ENCODE peak calls at places on chromosomes 7 and 10, in eight cellular contexts. One of them, this sample, is unnamed.

GRCh38 chr7:104958278-104958903 is 55.6 kb upstream of the KMT2E start:
- DNase-seq in cardiac muscle cell: no peak
- DNase-seq in left ventricle myocardium inferior: no peak
- DNase-seq in Panc1: no peak
- DNase-seq in NB4: no peak
- DNase-seq in HCT116: no peak
- DNase-seq in stomach: peak
- DNase-seq in fibroblast of mammary gland: no peak
- DNase-seq in this sample: no peak

GRCh38 chr7:43698461-43699255 is 30.7 kb downstream of the COA1 start:
- DNase-seq in cardiac muscle cell: no peak
- DNase-seq in left ventricle myocardium inferior: no peak
- DNase-seq in Panc1: no peak
- DNase-seq in NB4: no peak
- DNase-seq in HCT116: no peak
- DNase-seq in stomach: no peak
- DNase-seq in fibroblast of mammary gland: peak
- DNase-seq in this sample: no peak

GRCh38 chr7:25772802-25773201 is 379.2 kb upstream of the NFE2L3 start:
- DNase-seq in cardiac muscle cell: no peak
- DNase-seq in left ventricle myocardium inferior: no peak
- DNase-seq in Panc1: no peak
- DNase-seq in NB4: no peak
- DNase-seq in HCT116: no peak
- DNase-seq in stomach: no peak
- DNase-seq in fibroblast of mammary gland: no peak
- DNase-seq in this sample: no peak

GRCh38 chr7:106346167-106346677 is 61.4 kb upstream of the NAMPT start:
- DNase-seq in cardiac muscle cell: no peak
- DNase-seq in left ventricle myocardium inferior: no peak
- DNase-seq in Panc1: no peak
- DNase-seq in NB4: no peak
- DNase-seq in HCT116: no peak
- DNase-seq in stomach: no peak
- DNase-seq in fibroblast of mammary gland: no peak
- DNase-seq in this sample: no peak

GRCh38 chr7:80324032-80324431 is 187.8 kb downstream of the GNAT3 start:
- DNase-seq in cardiac muscle cell: no peak
- DNase-seq in left ventricle myocardium inferior: no peak
- DNase-seq in Panc1: no peak
- DNase-seq in NB4: no peak
- DNase-seq in HCT116: no peak
- DNase-seq in stomach: no peak
- DNase-seq in fibroblast of mammary gland: peak
- DNase-seq in this sample: peak

GRCh38 chr10:68897336-68897741 is 3.8 kb upstream of the DDX50 start:
- DNase-seq in cardiac muscle cell: peak
- DNase-seq in left ventricle myocardium inferior: no peak
- DNase-seq in Panc1: peak
- DNase-seq in NB4: peak
- DNase-seq in HCT116: peak
- DNase-seq in stomach: peak
- DNase-seq in fibroblast of mammary gland: peak
- DNase-seq in this sample: peak

GRCh38 chr7:74355091-74355490 is 65.9 kb downstream of the CLIP2 start:
- DNase-seq in cardiac muscle cell: no peak
- DNase-seq in left ventricle myocardium inferior: no peak
- DNase-seq in Panc1: peak
- DNase-seq in NB4: peak
- DNase-seq in HCT116: peak
- DNase-seq in stomach: peak
- DNase-seq in fibroblast of mammary gland: peak
- DNase-seq in this sample: peak

GRCh38 chr7:155256761-155257481 is 40.8 kb upstream of the INSIG1 start:
- DNase-seq in cardiac muscle cell: no peak
- DNase-seq in left ventricle myocardium inferior: no peak
- DNase-seq in Panc1: no peak
- DNase-seq in NB4: no peak
- DNase-seq in HCT116: no peak
- DNase-seq in stomach: no peak
- DNase-seq in fibroblast of mammary gland: peak
- DNase-seq in this sample: no peak

GRCh38 chr7:55177589-55178261 is 158.9 kb downstream of the EGFR start:
- DNase-seq in cardiac muscle cell: no peak
- DNase-seq in left ventricle myocardium inferior: peak
- DNase-seq in Panc1: no peak
- DNase-seq in NB4: no peak
- DNase-seq in HCT116: no peak
- DNase-seq in stomach: peak
- DNase-seq in fibroblast of mammary gland: no peak
- DNase-seq in this sample: peak

GRCh38 chr10:107859065-107859464 is 694.6 kb upstream of the SORCS1 start:
- DNase-seq in cardiac muscle cell: no peak
- DNase-seq in left ventricle myocardium inferior: no peak
- DNase-seq in Panc1: no peak
- DNase-seq in NB4: no peak
- DNase-seq in HCT116: no peak
- DNase-seq in stomach: no peak
- DNase-seq in fibroblast of mammary gland: no peak
- DNase-seq in this sample: no peak

GRCh38 chr7:72152171-72153131 is 259.7 kb downstream of the CALN1 start:
- DNase-seq in cardiac muscle cell: peak
- DNase-seq in left ventricle myocardium inferior: no peak
- DNase-seq in Panc1: no peak
- DNase-seq in NB4: no peak
- DNase-seq in HCT116: no peak
- DNase-seq in stomach: peak
- DNase-seq in fibroblast of mammary gland: no peak
- DNase-seq in this sample: no peak

GRCh38 chr7:142714375-142714774 is 34.9 kb upstream of the PRSS1 start:
- DNase-seq in cardiac muscle cell: no peak
- DNase-seq in left ventricle myocardium inferior: no peak
- DNase-seq in Panc1: no peak
- DNase-seq in NB4: peak
- DNase-seq in HCT116: no peak
- DNase-seq in stomach: no peak
- DNase-seq in fibroblast of mammary gland: no peak
- DNase-seq in this sample: no peak

GRCh38 chr10:132526676-132527075 is 10.9 kb upstream of the INPP5A start:
- DNase-seq in cardiac muscle cell: no peak
- DNase-seq in left ventricle myocardium inferior: peak
- DNase-seq in Panc1: no peak
- DNase-seq in NB4: no peak
- DNase-seq in HCT116: no peak
- DNase-seq in stomach: no peak
- DNase-seq in fibroblast of mammary gland: peak
- DNase-seq in this sample: no peak

GRCh38 chr7:106065560-106066500 is 46.3 kb downstream of the SYPL1 start:
- DNase-seq in cardiac muscle cell: no peak
- DNase-seq in left ventricle myocardium inferior: no peak
- DNase-seq in Panc1: no peak
- DNase-seq in NB4: no peak
- DNase-seq in HCT116: no peak
- DNase-seq in stomach: peak
- DNase-seq in fibroblast of mammary gland: peak
- DNase-seq in this sample: no peak

GRCh38 chr10:120688928-120689327 is 162.2 kb upstream of the WDR11 start:
- DNase-seq in cardiac muscle cell: peak
- DNase-seq in left ventricle myocardium inferior: no peak
- DNase-seq in Panc1: no peak
- DNase-seq in NB4: peak
- DNase-seq in HCT116: no peak
- DNase-seq in stomach: no peak
- DNase-seq in fibroblast of mammary gland: no peak
- DNase-seq in this sample: no peak

GRCh38 chr10:129964611-129965417 is 740 bp upstream of the EBF3 start:
- DNase-seq in cardiac muscle cell: peak
- DNase-seq in left ventricle myocardium inferior: no peak
- DNase-seq in Panc1: no peak
- DNase-seq in NB4: peak
- DNase-seq in HCT116: no peak
- DNase-seq in stomach: no peak
- DNase-seq in fibroblast of mammary gland: no peak
- DNase-seq in this sample: no peak

GRCh38 chr10:112907893-112908292 is 42.2 kb upstream of the TCF7L2 start:
- DNase-seq in cardiac muscle cell: no peak
- DNase-seq in left ventricle myocardium inferior: no peak
- DNase-seq in Panc1: no peak
- DNase-seq in NB4: no peak
- DNase-seq in HCT116: peak
- DNase-seq in stomach: no peak
- DNase-seq in fibroblast of mammary gland: peak
- DNase-seq in this sample: no peak

GRCh38 chr10:108663551-108663950 is 1259.8 kb downstream of the XPNPEP1 start:
- DNase-seq in cardiac muscle cell: no peak
- DNase-seq in left ventricle myocardium inferior: no peak
- DNase-seq in Panc1: no peak
- DNase-seq in NB4: no peak
- DNase-seq in HCT116: no peak
- DNase-seq in stomach: no peak
- DNase-seq in fibroblast of mammary gland: no peak
- DNase-seq in this sample: no peak

DNA sequence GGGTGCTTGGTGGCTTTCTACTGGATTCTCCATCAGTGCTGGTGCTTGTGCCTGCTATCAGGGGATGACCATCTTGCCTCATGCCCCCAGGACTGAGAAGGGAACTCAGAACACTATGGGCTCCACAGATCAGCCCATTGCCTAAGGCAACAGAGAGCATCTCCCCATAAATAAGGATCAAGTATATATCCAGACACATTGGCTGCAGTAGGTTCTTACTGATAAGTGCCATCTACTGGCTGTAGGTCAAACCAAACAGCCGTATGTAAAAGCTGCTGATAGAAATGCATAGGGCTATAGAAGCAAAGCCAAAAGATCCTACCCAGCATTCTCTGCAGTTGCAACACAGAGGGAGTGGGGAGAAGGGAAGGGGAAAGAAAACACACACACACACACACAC is 153.7 kb downstream of the CDK14 start:
- DNase-seq in cardiac muscle cell: peak
- DNase-seq in left ventricle myocardium inferior: no peak
- DNase-seq in Panc1: no peak
- DNase-seq in NB4: peak
- DNase-seq in HCT116: no peak
- DNase-seq in stomach: no peak
- DNase-seq in fibroblast of mammary gland: peak
- DNase-seq in this sample: no peak
- H3K4me3 ChIP-seq in cardiac muscle cell: no peak
- H3K4me3 ChIP-seq in left ventricle myocardium inferior: no peak
- H3K4me3 ChIP-seq in Panc1: no peak
- H3K4me3 ChIP-seq in NB4: no peak
- H3K4me3 ChIP-seq in HCT116: no peak
- H3K4me3 ChIP-seq in stomach: no peak
- H3K4me3 ChIP-seq in fibroblast of mammary gland: no peak
- H3K4me3 ChIP-seq in this sample: no peak

DNA sequence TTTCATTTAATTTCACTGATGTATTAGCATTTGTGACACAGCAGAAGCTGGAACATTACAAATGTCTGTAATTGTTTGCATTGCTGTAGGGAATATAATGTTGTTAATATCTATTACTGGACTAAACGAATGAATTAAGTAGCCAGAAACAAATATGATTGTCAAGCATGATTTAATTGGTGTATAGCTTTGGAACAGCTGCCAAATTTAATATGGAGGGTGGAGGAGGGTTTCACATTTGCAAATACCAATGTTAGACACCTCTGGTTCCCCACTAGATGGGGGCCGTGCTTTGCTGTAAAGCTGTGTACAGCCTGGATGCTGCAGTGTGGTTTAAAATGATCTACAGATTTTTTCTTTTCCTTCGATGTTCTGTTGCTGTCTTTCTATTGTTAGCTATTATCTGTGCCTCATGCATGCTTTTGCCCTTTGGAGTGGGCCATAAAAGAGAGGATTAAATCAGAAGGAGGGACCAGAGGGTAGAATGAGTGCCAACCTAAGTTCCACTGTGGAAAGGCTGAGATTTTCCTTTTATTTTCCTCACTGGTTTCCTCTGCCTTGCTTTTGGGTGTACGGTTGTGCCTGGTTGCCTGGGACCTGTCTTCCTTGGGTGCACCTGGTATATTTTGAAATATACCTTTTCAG is 23.1 kb downstream of the DNAJB9 start:
- DNase-seq in cardiac muscle cell: peak
- DNase-seq in left ventricle myocardium inferior: no peak
- DNase-seq in Panc1: no peak
- DNase-seq in NB4: no peak
- DNase-seq in HCT116: no peak
- DNase-seq in stomach: no peak
- DNase-seq in fibroblast of mammary gland: no peak
- DNase-seq in this sample: no peak
- TF ChIP-seq CTCF in cardiac muscle cell: peak
- TF ChIP-seq CTCF in left ventricle myocardium inferior: peak
- TF ChIP-seq CTCF in Panc1: peak
- TF ChIP-seq CTCF in NB4: no peak
- TF ChIP-seq CTCF in HCT116: peak
- TF ChIP-seq CTCF in stomach: no peak
- TF ChIP-seq CTCF in fibroblast of mammary gland: peak
- TF ChIP-seq CTCF in this sample: peak

GRCh38 chr10:123747426-123747825 is 81.3 kb downstream of the GPR26 start:
- DNase-seq in cardiac muscle cell: no peak
- DNase-seq in left ventricle myocardium inferior: no peak
- DNase-seq in Panc1: no peak
- DNase-seq in NB4: no peak
- DNase-seq in HCT116: no peak
- DNase-seq in stomach: no peak
- DNase-seq in fibroblast of mammary gland: no peak
- DNase-seq in this sample: no peak
- H3K4me3 ChIP-seq in cardiac muscle cell: no peak
- H3K4me3 ChIP-seq in left ventricle myocardium inferior: no peak
- H3K4me3 ChIP-seq in Panc1: no peak
- H3K4me3 ChIP-seq in NB4: no peak
- H3K4me3 ChIP-seq in HCT116: no peak
- H3K4me3 ChIP-seq in stomach: no peak
- H3K4me3 ChIP-seq in fibroblast of mammary gland: no peak
- H3K4me3 ChIP-seq in this sample: no peak

DNA sequence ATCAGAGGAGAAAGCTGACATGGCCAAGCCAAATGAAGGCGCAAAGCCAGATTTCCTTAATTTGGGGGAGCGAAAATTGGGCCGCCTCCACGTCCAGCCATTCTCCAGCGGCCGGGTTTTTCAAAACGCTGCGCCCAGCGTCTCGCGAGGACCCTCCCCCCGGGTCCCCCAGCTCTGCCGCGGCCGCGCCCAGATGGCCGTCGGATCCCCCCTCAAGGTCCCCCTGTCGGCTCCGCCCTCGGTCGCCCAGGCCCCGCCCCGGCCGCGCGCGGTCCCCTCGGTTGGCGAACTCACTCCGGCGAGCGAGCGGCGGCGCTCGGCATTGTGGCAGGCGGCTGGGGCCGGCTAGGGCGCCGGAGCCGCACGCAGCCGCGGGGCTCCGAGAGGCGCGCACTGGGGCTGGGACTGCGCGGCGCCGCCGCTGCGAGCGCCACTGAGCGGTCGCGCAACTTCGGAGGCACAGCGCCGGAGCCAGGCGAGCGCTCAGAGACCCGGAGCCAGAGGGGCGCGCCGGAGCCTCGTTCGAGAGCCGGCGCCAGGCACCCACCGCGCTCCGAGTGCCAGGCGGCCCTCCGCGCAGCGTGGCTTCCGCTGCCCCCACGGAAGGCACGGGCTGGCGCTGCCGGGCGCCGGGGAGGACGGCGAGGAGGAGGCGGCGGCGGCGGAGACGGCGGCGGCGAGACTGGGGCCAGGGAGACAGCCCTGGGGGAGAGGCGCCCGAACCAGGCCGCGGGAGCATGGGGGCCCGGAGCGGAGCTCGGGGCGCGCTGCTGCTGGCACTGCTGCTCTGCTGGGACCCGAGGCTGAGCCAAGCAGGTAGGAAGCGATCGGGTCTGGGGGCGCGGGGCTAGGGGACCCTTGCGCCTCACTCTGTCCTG is at the start of gene UNC5B:
- DNase-seq in cardiac muscle cell: peak
- DNase-seq in left ventricle myocardium inferior: peak
- DNase-seq in Panc1: no peak
- DNase-seq in NB4: peak
- DNase-seq in HCT116: peak
- DNase-seq in stomach: peak
- DNase-seq in fibroblast of mammary gland: peak
- DNase-seq in this sample: peak
- TF ChIP-seq CTCF in cardiac muscle cell: peak
- TF ChIP-seq CTCF in left ventricle myocardium inferior: peak
- TF ChIP-seq CTCF in Panc1: peak
- TF ChIP-seq CTCF in NB4: peak
- TF ChIP-seq CTCF in HCT116: peak
- TF ChIP-seq CTCF in stomach: peak
- TF ChIP-seq CTCF in fibroblast of mammary gland: no peak
- TF ChIP-seq CTCF in this sample: no peak

This sample was measured in astrocyte of the cerebellum.